ENCODE peak calls at places on chromosomes 11 and 22, in nine cellular contexts. R is fibroblast of gingiva; L is SW 1271; G is GM23248; C is endothelial cell; D is activated T-helper 9 cell treated with anti-CD3 and anti-CD28 coated beads, Interleukin-2, amount 50 U/mL, for 16 hours; Q is fibroblast of pulmonary artery; J is adipocyte; I is effector memory CD8-positive, alpha-beta T cell. F is an unnamed sample.

GRCh38 chr11:128891410-128891861 is 280 bp downstream of the KCNJ5 start:
- DNase-seq in L (no peak), J (no peak), Q (no peak), I (no peak), G (no peak), D (no peak), R (no peak), C (no peak), F (no peak)

GRCh38 chr11:92324890-92325289 is 100.3 kb downstream of the FAT3 start:
- DNase-seq in L (no peak), G (no peak), Q (no peak), D (no peak), R (no peak), C (no peak), J (no peak), I (no peak), F (no peak)

GRCh38 chr11:96204721-96205459 is 138.1 kb downstream of the MAML2 start:
- DNase-seq in C (no peak), D (no peak), G (no peak), I (peak), R (no peak), Q (no peak), J (no peak), L (no peak), F (no peak)

GRCh38 chr22:31044262-31044861 is 36.8 kb upstream of the SMTN start:
- DNase-seq in G (peak), D (no peak), C (no peak), Q (peak), L (no peak), R (no peak), I (no peak), J (no peak), F (no peak)

GRCh38 chr22:32684822-32685187 is 116.7 kb upstream of the TIMP3 start:
- DNase-seq in G (peak), I (no peak), C (no peak), L (no peak), J (no peak), R (no peak), Q (peak), D (no peak), F (no peak)

GRCh38 chr11:118306556-118306955 is 2.0 kb downstream of the CD3E start:
- DNase-seq in R (no peak), J (no peak), I (no peak), Q (no peak), L (no peak), G (peak), C (no peak), D (peak), F (no peak)

GRCh38 chr11:8934735-8935478 is 2.2 kb upstream of the C11orf16 start:
- DNase-seq in I (no peak), L (no peak), G (peak), J (peak), Q (peak), R (no peak), D (no peak), C (no peak), F (no peak)

GRCh38 chr11:88411265-88411664 is 73.7 kb upstream of the CTSC start:
- DNase-seq in L (no peak), R (peak), G (peak), J (peak), Q (no peak), D (no peak), C (no peak), I (no peak), F (no peak)

GRCh38 chr11:69144719-69145365 is 10.9 kb upstream of the SMIM38 start:
- DNase-seq in C (no peak), D (no peak), Q (no peak), I (no peak), R (peak), J (peak), G (peak), L (no peak), F (no peak)

GRCh38 chr11:29173660-29174062 is 843.2 kb downstream of the KCNA4 start:
- DNase-seq in R (peak), I (no peak), L (peak), J (peak), D (no peak), G (peak), Q (peak), C (no peak), F (no peak)

GRCh38 chr11:12318791-12319733 is 58.3 kb upstream of the PARVA start:
- DNase-seq in G (peak), L (no peak), Q (peak), J (peak), I (no peak), R (peak), D (no peak), C (no peak), F (no peak)

GRCh38 chr11:15034687-15035267 is 38.6 kb upstream of the CALCB start:
- DNase-seq in L (no peak), R (no peak), D (no peak), Q (no peak), I (no peak), J (no peak), G (no peak), C (no peak), F (no peak)

GRCh38 chr22:50319503-50319951 is 7.3 kb downstream of the DENND6B start:
- DNase-seq in L (no peak), Q (no peak), G (no peak), D (no peak), J (no peak), R (no peak), C (no peak), I (no peak), F (peak)

GRCh38 chr22:36221799-36222751 is 17.3 kb downstream of the APOL2 start:
- DNase-seq in C (peak), L (no peak), I (peak), R (no peak), G (peak), D (peak), Q (peak), J (peak), F (no peak)

GRCh38 chr22:50438305-50439275 is 36.2 kb downstream of the SBF1 start:
- DNase-seq in J (no peak), Q (no peak), D (no peak), I (no peak), L (no peak), C (no peak), R (no peak), G (no peak), F (peak)

GRCh38 chr22:50705851-50706351 is 32.1 kb upstream of the ACR start:
- DNase-seq in I (no peak), C (no peak), Q (no peak), G (no peak), J (no peak), R (no peak), D (no peak), L (no peak), F (peak)

GRCh38 chr11:38365274-38365673 is 1767.2 kb upstream of the RAG2 start:
- DNase-seq in I (no peak), C (no peak), L (no peak), Q (no peak), R (no peak), J (no peak), G (no peak), D (no peak), F (no peak)

GRCh38 chr22:49962012-49962750 is 1.6 kb downstream of the PIM3 start:
- DNase-seq in J (peak), I (peak), D (peak), C (peak), G (peak), L (peak), R (peak), Q (peak), F (peak)

GRCh38 chr22:36439481-36440271 is 41.8 kb downstream of the TXN2 start:
- DNase-seq in D (peak), R (peak), I (no peak), C (no peak), Q (peak), G (peak), L (peak), J (peak), F (no peak)

GRCh38 chr22:39092111-39092867 is 4.8 kb upstream of the APOBEC3H start:
- DNase-seq in C (no peak), G (no peak), L (no peak), D (no peak), J (no peak), R (no peak), I (no peak), Q (no peak), F (no peak)

GRCh38 chr11:134389464-134390180 is 22.4 kb downstream of the B3GAT1 start:
- DNase-seq in Q (no peak), L (no peak), D (no peak), I (no peak), R (no peak), C (no peak), J (no peak), G (no peak), F (no peak)

F was measured in RWPE2.